ENCODE peak calls at places on chromosome X, in nine cellular contexts. One of them, this sample, is unnamed.

GRCh38 chrX:41110801-41111625 is 25.8 kb downstream of the USP9X start:
- DNase-seq in K562: no peak
- DNase-seq in vagina: no peak
- DNase-seq in stomach: no peak
- DNase-seq in Panc1: no peak
- DNase-seq in suprapubic skin: no peak
- DNase-seq in transverse colon: no peak
- DNase-seq in breast epithelium: no peak
- DNase-seq in spleen: no peak
- DNase-seq in this sample: no peak

GRCh38 chrX:18701621-18702361 is 5.7 kb upstream of the PPEF1 start:
- DNase-seq in K562: no peak
- DNase-seq in vagina: no peak
- DNase-seq in stomach: peak; percentile 85
- DNase-seq in Panc1: no peak
- DNase-seq in suprapubic skin: no peak
- DNase-seq in transverse colon: peak; percentile 13
- DNase-seq in breast epithelium: peak; percentile 54
- DNase-seq in spleen: no peak
- DNase-seq in this sample: no peak

GRCh38 chrX:130083656-130084382 is 26.5 kb downstream of the ELF4 start:
- DNase-seq in K562: no peak
- DNase-seq in vagina: no peak
- DNase-seq in stomach: no peak
- DNase-seq in Panc1: no peak
- DNase-seq in suprapubic skin: no peak
- DNase-seq in transverse colon: no peak
- DNase-seq in breast epithelium: no peak
- DNase-seq in spleen: peak; percentile 88
- DNase-seq in this sample: peak; percentile 54

GRCh38 chrX:136899206-136899605 is 18.7 kb upstream of the RBMX start:
- DNase-seq in K562: no peak
- DNase-seq in vagina: no peak
- DNase-seq in stomach: no peak
- DNase-seq in Panc1: no peak
- DNase-seq in suprapubic skin: no peak
- DNase-seq in transverse colon: no peak
- DNase-seq in breast epithelium: no peak
- DNase-seq in spleen: no peak
- DNase-seq in this sample: no peak

GRCh38 chrX:63922221-63922620 is 137.2 kb upstream of the ARHGEF9 start:
- DNase-seq in K562: no peak
- DNase-seq in vagina: no peak
- DNase-seq in stomach: no peak
- DNase-seq in Panc1: no peak
- DNase-seq in suprapubic skin: no peak
- DNase-seq in transverse colon: no peak
- DNase-seq in breast epithelium: no peak
- DNase-seq in spleen: no peak
- DNase-seq in this sample: no peak

GRCh38 chrX:32472364-32472763 is 739.0 kb downstream of the DMD start:
- DNase-seq in K562: no peak
- DNase-seq in vagina: no peak
- DNase-seq in stomach: no peak
- DNase-seq in Panc1: no peak
- DNase-seq in suprapubic skin: no peak
- DNase-seq in transverse colon: no peak
- DNase-seq in breast epithelium: no peak
- DNase-seq in spleen: no peak
- DNase-seq in this sample: no peak

GRCh38 chrX:101385795-101386541 is at the start of gene BTK:
- DNase-seq in K562: peak; percentile 70
- DNase-seq in vagina: no peak
- DNase-seq in stomach: no peak
- DNase-seq in Panc1: no peak
- DNase-seq in suprapubic skin: no peak
- DNase-seq in transverse colon: peak; percentile 31
- DNase-seq in breast epithelium: no peak
- DNase-seq in spleen: no peak
- DNase-seq in this sample: peak; percentile 46

GRCh38 chrX:134377537-134377936 is 82.4 kb upstream of the HPRT1 start:
- DNase-seq in K562: no peak
- DNase-seq in vagina: no peak
- DNase-seq in stomach: no peak
- DNase-seq in Panc1: no peak
- DNase-seq in suprapubic skin: no peak
- DNase-seq in transverse colon: no peak
- DNase-seq in breast epithelium: no peak
- DNase-seq in spleen: no peak
- DNase-seq in this sample: no peak

GRCh38 chrX:139869796-139870195 is 63.1 kb downstream of the ATP11C start:
- DNase-seq in K562: no peak
- DNase-seq in vagina: no peak
- DNase-seq in stomach: no peak
- DNase-seq in Panc1: no peak
- DNase-seq in suprapubic skin: no peak
- DNase-seq in transverse colon: no peak
- DNase-seq in breast epithelium: no peak
- DNase-seq in spleen: no peak
- DNase-seq in this sample: no peak

GRCh38 chrX:47628980-47629379 is 750 bp downstream of the CFP start:
- DNase-seq in K562: no peak
- DNase-seq in vagina: no peak
- DNase-seq in stomach: no peak
- DNase-seq in Panc1: no peak
- DNase-seq in suprapubic skin: no peak
- DNase-seq in transverse colon: no peak
- DNase-seq in breast epithelium: no peak
- DNase-seq in spleen: no peak
- DNase-seq in this sample: no peak

GRCh38 chrX:114344756-114345155 is 239.1 kb upstream of the HTR2C start:
- DNase-seq in K562: peak; percentile 25
- DNase-seq in vagina: no peak
- DNase-seq in stomach: no peak
- DNase-seq in Panc1: peak; percentile 18
- DNase-seq in suprapubic skin: no peak
- DNase-seq in transverse colon: no peak
- DNase-seq in breast epithelium: no peak
- DNase-seq in spleen: no peak
- DNase-seq in this sample: no peak

GRCh38 chrX:2360731-2361130 is 140.0 kb downstream of the DHRSX start:
- DNase-seq in K562: peak; percentile 14
- DNase-seq in vagina: no peak
- DNase-seq in stomach: no peak
- DNase-seq in Panc1: no peak
- DNase-seq in suprapubic skin: no peak
- DNase-seq in transverse colon: no peak
- DNase-seq in breast epithelium: no peak
- DNase-seq in spleen: no peak
- DNase-seq in this sample: no peak

GRCh38 chrX:152635941-152636340 is 1.8 kb upstream of the GABRQ start:
- DNase-seq in K562: peak; percentile 31
- DNase-seq in vagina: peak; percentile 67
- DNase-seq in stomach: no peak
- DNase-seq in Panc1: peak; percentile 36
- DNase-seq in suprapubic skin: no peak
- DNase-seq in transverse colon: peak; percentile 10
- DNase-seq in breast epithelium: no peak
- DNase-seq in spleen: no peak
- DNase-seq in this sample: no peak

GRCh38 chrX:107678957-107679740 is 50.8 kb downstream of the PRPS1 start:
- DNase-seq in K562: peak; percentile 35
- DNase-seq in vagina: no peak
- DNase-seq in stomach: peak; percentile 67
- DNase-seq in Panc1: no peak
- DNase-seq in suprapubic skin: peak; percentile 90
- DNase-seq in transverse colon: peak; percentile 79
- DNase-seq in breast epithelium: no peak
- DNase-seq in spleen: peak; percentile 88
- DNase-seq in this sample: no peak

GRCh38 chrX:38552721-38553120 is 8.6 kb upstream of the TSPAN7 start:
- DNase-seq in K562: no peak
- DNase-seq in vagina: no peak
- DNase-seq in stomach: no peak
- DNase-seq in Panc1: no peak
- DNase-seq in suprapubic skin: no peak
- DNase-seq in transverse colon: no peak
- DNase-seq in breast epithelium: no peak
- DNase-seq in spleen: no peak
- DNase-seq in this sample: no peak

GRCh38 chrX:24876782-24877315 is 138.9 kb downstream of the ARX start:
- DNase-seq in K562: no peak
- DNase-seq in vagina: no peak
- DNase-seq in stomach: no peak
- DNase-seq in Panc1: no peak
- DNase-seq in suprapubic skin: no peak
- DNase-seq in transverse colon: no peak
- DNase-seq in breast epithelium: no peak
- DNase-seq in spleen: no peak
- DNase-seq in this sample: no peak

GRCh38 chrX:120727503-120727902 is 97.6 kb upstream of the C1GALT1C1 start:
- DNase-seq in K562: no peak
- DNase-seq in vagina: no peak
- DNase-seq in stomach: no peak
- DNase-seq in Panc1: no peak
- DNase-seq in suprapubic skin: no peak
- DNase-seq in transverse colon: no peak
- DNase-seq in breast epithelium: no peak
- DNase-seq in spleen: no peak
- DNase-seq in this sample: no peak

GRCh38 chrX:16712116-16712824 is at the start of gene CTPS2:
- DNase-seq in K562: peak; percentile 54
- DNase-seq in vagina: no peak
- DNase-seq in stomach: peak; percentile 70
- DNase-seq in Panc1: no peak
- DNase-seq in suprapubic skin: peak; percentile 81
- DNase-seq in transverse colon: peak; percentile 77
- DNase-seq in breast epithelium: peak; percentile 60
- DNase-seq in spleen: peak; percentile 88
- DNase-seq in this sample: peak; percentile 73

DNA sequence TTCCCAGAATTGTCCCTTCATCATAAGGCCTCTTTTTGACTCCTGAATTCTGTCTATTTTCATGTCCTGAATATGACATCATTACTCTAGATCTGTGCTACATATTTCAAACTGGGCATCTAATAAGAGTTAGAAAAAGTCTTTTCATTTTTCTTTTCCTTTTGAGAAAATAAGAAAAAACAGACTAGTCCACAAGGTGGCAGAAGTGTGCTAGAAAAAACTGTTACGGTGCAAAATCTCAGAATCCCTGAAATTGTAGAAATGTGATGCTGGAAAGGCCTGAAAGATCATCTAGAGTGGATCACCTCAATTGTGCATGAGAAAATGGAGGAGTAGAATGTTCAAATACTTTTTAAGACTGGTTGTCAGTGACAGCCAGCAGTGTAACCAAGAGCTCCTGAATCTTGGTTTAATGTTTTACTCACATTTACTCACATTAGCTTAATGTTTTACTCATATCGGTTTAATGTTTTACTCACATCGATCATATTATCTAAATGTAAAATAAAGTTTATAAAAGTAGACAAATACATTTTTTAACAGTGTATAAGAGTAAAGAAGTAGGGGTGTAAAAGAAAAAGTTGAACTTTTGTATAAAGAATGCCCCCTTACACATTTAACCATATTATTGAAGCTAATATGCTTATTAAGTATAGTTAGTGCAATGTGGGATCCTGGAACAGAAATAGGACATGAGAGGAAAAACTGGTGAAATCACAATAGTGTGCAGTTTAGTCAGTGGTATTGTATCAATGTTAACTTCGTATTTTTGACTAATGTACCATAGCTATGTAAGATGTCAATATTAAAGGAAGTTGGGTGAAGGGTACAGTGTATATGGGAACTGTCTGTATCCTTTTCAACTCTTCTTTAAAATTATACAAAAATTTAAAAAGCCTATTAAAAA is 15.2 kb downstream of the ASB11 start:
- DNase-seq in K562: peak; percentile 14
- DNase-seq in vagina: no peak
- DNase-seq in stomach: no peak
- DNase-seq in Panc1: no peak
- DNase-seq in suprapubic skin: no peak
- DNase-seq in transverse colon: no peak
- DNase-seq in breast epithelium: no peak
- DNase-seq in spleen: no peak
- DNase-seq in this sample: no peak
- TF ChIP-seq CTCF in K562: peak; percentile 51
- TF ChIP-seq CTCF in vagina: peak; percentile 27
- TF ChIP-seq CTCF in stomach: no peak
- TF ChIP-seq CTCF in Panc1: peak; percentile 55
- TF ChIP-seq CTCF in suprapubic skin: no peak
- TF ChIP-seq CTCF in transverse colon: peak; percentile 38
- TF ChIP-seq CTCF in breast epithelium: peak; percentile 27
- TF ChIP-seq CTCF in spleen: no peak
- TF ChIP-seq CTCF in this sample: peak; percentile 45

GRCh38 chrX:84168095-84168494 is 19.9 kb downstream of the RPS6KA6 start:
- DNase-seq in K562: no peak
- DNase-seq in vagina: no peak
- DNase-seq in stomach: no peak
- DNase-seq in Panc1: peak; percentile 2
- DNase-seq in suprapubic skin: no peak
- DNase-seq in transverse colon: no peak
- DNase-seq in breast epithelium: no peak
- DNase-seq in spleen: no peak
- DNase-seq in this sample: no peak
- TF ChIP-seq POLR2AphosphoS5 in K562: no peak
- TF ChIP-seq POLR2AphosphoS5 in vagina: no peak
- TF ChIP-seq POLR2AphosphoS5 in stomach: no peak
- TF ChIP-seq POLR2AphosphoS5 in Panc1: no peak
- TF ChIP-seq POLR2AphosphoS5 in suprapubic skin: no peak
- TF ChIP-seq POLR2AphosphoS5 in transverse colon: no peak
- TF ChIP-seq POLR2AphosphoS5 in breast epithelium: no peak
- TF ChIP-seq POLR2AphosphoS5 in spleen: no peak
- TF ChIP-seq POLR2AphosphoS5 in this sample: no peak

GRCh38 chrX:30865020-30865419 is 24.0 kb downstream of the TAB3 start:
- DNase-seq in K562: peak; percentile 30
- DNase-seq in vagina: no peak
- DNase-seq in stomach: no peak
- DNase-seq in Panc1: no peak
- DNase-seq in suprapubic skin: no peak
- DNase-seq in transverse colon: no peak
- DNase-seq in breast epithelium: no peak
- DNase-seq in spleen: no peak
- DNase-seq in this sample: no peak
- TF ChIP-seq CTCF in K562: peak; percentile 58
- TF ChIP-seq CTCF in vagina: no peak
- TF ChIP-seq CTCF in stomach: no peak
- TF ChIP-seq CTCF in Panc1: peak; percentile 38
- TF ChIP-seq CTCF in suprapubic skin: no peak
- TF ChIP-seq CTCF in transverse colon: no peak
- TF ChIP-seq CTCF in breast epithelium: no peak
- TF ChIP-seq CTCF in spleen: no peak
- TF ChIP-seq CTCF in this sample: no peak

DNA sequence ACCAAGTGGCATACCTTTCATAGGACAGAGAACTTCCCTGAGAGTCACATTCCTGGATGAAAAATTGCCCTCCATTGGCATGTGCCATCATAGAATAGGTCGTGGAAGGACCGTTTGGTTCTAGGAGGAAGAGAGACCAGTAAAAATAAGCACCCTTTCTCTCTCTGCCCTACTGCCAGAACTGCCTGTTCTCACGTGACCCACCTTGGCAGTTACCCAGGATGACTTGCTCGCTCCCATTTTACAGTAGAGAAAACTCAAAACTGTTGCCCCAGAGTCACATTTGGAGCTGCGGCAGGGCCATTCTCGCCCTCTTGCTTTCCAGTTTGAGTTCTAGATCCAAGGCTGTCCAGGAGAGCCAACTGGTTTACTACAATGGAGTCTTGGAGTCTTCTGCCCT is 1.1 kb upstream of the NLGN3 start:
- DNase-seq in K562: no peak
- DNase-seq in vagina: no peak
- DNase-seq in stomach: peak; percentile 45
- DNase-seq in Panc1: no peak
- DNase-seq in suprapubic skin: no peak
- DNase-seq in transverse colon: peak; percentile 15
- DNase-seq in breast epithelium: no peak
- DNase-seq in spleen: no peak
- DNase-seq in this sample: no peak
- TF ChIP-seq POLR2AphosphoS5 in K562: no peak
- TF ChIP-seq POLR2AphosphoS5 in vagina: no peak
- TF ChIP-seq POLR2AphosphoS5 in stomach: no peak
- TF ChIP-seq POLR2AphosphoS5 in Panc1: no peak
- TF ChIP-seq POLR2AphosphoS5 in suprapubic skin: no peak
- TF ChIP-seq POLR2AphosphoS5 in transverse colon: no peak
- TF ChIP-seq POLR2AphosphoS5 in breast epithelium: no peak
- TF ChIP-seq POLR2AphosphoS5 in spleen: no peak
- TF ChIP-seq POLR2AphosphoS5 in this sample: no peak